ENCODE peak calls at places on chromosomes 5 and 9, in nine cellular contexts. One of them, this sample, is unnamed.

GRCh38 chr5:31726952-31727351 is 88.0 kb downstream of the PDZD2 start:
- DNase-seq in heart left ventricle: no peak
- DNase-seq in psoas muscle: no peak
- DNase-seq in sigmoid colon: no peak
- DNase-seq in PC-3: no peak
- DNase-seq in tibial artery: no peak
- DNase-seq in adrenal gland: no peak
- DNase-seq in upper lobe of right lung: no peak
- DNase-seq in AG04450: no peak
- DNase-seq in this sample: no peak

GRCh38 chr9:101626295-101626694 is 31.5 kb upstream of the PPP3R2 start:
- DNase-seq in upper lobe of right lung: no peak
- DNase-seq in sigmoid colon: no peak
- DNase-seq in tibial artery: no peak
- DNase-seq in adrenal gland: no peak
- DNase-seq in AG04450: no peak
- DNase-seq in psoas muscle: no peak
- DNase-seq in PC-3: no peak
- DNase-seq in heart left ventricle: no peak
- DNase-seq in this sample: no peak

GRCh38 chr5:78243639-78244038 is 50.9 kb downstream of the AP3B1 start:
- DNase-seq in AG04450: peak; percentile 33
- DNase-seq in PC-3: peak; percentile 27
- DNase-seq in psoas muscle: no peak
- DNase-seq in heart left ventricle: no peak
- DNase-seq in sigmoid colon: no peak
- DNase-seq in tibial artery: no peak
- DNase-seq in upper lobe of right lung: no peak
- DNase-seq in adrenal gland: no peak
- DNase-seq in this sample: no peak

GRCh38 chr5:5536871-5537270 is 114.4 kb downstream of the ICE1 start:
- DNase-seq in AG04450: no peak
- DNase-seq in sigmoid colon: no peak
- DNase-seq in PC-3: no peak
- DNase-seq in upper lobe of right lung: no peak
- DNase-seq in tibial artery: no peak
- DNase-seq in adrenal gland: no peak
- DNase-seq in heart left ventricle: no peak
- DNase-seq in psoas muscle: no peak
- DNase-seq in this sample: no peak

GRCh38 chr9:69672828-69673640 is 863 bp upstream of the APBA1 start:
- DNase-seq in upper lobe of right lung: peak; percentile 92
- DNase-seq in PC-3: peak; percentile 80
- DNase-seq in heart left ventricle: peak; percentile 83
- DNase-seq in AG04450: peak; percentile 72
- DNase-seq in sigmoid colon: peak; percentile 92
- DNase-seq in tibial artery: peak; percentile 79
- DNase-seq in adrenal gland: peak; percentile 79
- DNase-seq in psoas muscle: peak; percentile 84
- DNase-seq in this sample: peak; percentile 52

GRCh38 chr5:32780508-32780919 is 69.4 kb downstream of the NPR3 start:
- DNase-seq in upper lobe of right lung: no peak
- DNase-seq in sigmoid colon: no peak
- DNase-seq in tibial artery: no peak
- DNase-seq in heart left ventricle: no peak
- DNase-seq in PC-3: no peak
- DNase-seq in adrenal gland: no peak
- DNase-seq in AG04450: no peak
- DNase-seq in psoas muscle: no peak
- DNase-seq in this sample: no peak

GRCh38 chr9:99682378-99682777 is 139.3 kb upstream of the NR4A3 start:
- DNase-seq in sigmoid colon: no peak
- DNase-seq in upper lobe of right lung: no peak
- DNase-seq in PC-3: no peak
- DNase-seq in tibial artery: no peak
- DNase-seq in psoas muscle: no peak
- DNase-seq in AG04450: no peak
- DNase-seq in adrenal gland: no peak
- DNase-seq in heart left ventricle: no peak
- DNase-seq in this sample: no peak

GRCh38 chr9:132166599-132166998 is 4.7 kb downstream of the NTNG2 start:
- DNase-seq in adrenal gland: no peak
- DNase-seq in psoas muscle: no peak
- DNase-seq in heart left ventricle: no peak
- DNase-seq in upper lobe of right lung: no peak
- DNase-seq in PC-3: no peak
- DNase-seq in tibial artery: no peak
- DNase-seq in sigmoid colon: no peak
- DNase-seq in AG04450: no peak
- DNase-seq in this sample: no peak

GRCh38 chr5:134769206-134769605 is 10.6 kb downstream of the DDX46 start:
- DNase-seq in PC-3: peak; percentile 12
- DNase-seq in AG04450: no peak
- DNase-seq in upper lobe of right lung: no peak
- DNase-seq in tibial artery: no peak
- DNase-seq in psoas muscle: no peak
- DNase-seq in sigmoid colon: no peak
- DNase-seq in adrenal gland: no peak
- DNase-seq in heart left ventricle: no peak
- DNase-seq in this sample: no peak

GRCh38 chr5:59799668-59800374 is 93.7 kb downstream of the PDE4D start:
- DNase-seq in heart left ventricle: peak; percentile 15
- DNase-seq in tibial artery: no peak
- DNase-seq in upper lobe of right lung: no peak
- DNase-seq in AG04450: no peak
- DNase-seq in psoas muscle: no peak
- DNase-seq in sigmoid colon: no peak
- DNase-seq in PC-3: peak; percentile 72
- DNase-seq in adrenal gland: no peak
- DNase-seq in this sample: no peak

GRCh38 chr5:92749943-92750342 is 831.1 kb downstream of the NR2F1-AS1 start:
- DNase-seq in sigmoid colon: no peak
- DNase-seq in psoas muscle: no peak
- DNase-seq in upper lobe of right lung: no peak
- DNase-seq in AG04450: peak; percentile 15
- DNase-seq in heart left ventricle: no peak
- DNase-seq in tibial artery: no peak
- DNase-seq in adrenal gland: no peak
- DNase-seq in PC-3: peak; percentile 68
- DNase-seq in this sample: no peak

GRCh38 chr5:150263801-150264621 is 25.6 kb downstream of the CAMK2A start:
- DNase-seq in PC-3: peak; percentile 100
- DNase-seq in adrenal gland: peak; percentile 68
- DNase-seq in heart left ventricle: no peak
- DNase-seq in sigmoid colon: peak; percentile 75
- DNase-seq in upper lobe of right lung: no peak
- DNase-seq in tibial artery: no peak
- DNase-seq in AG04450: peak; percentile 65
- DNase-seq in psoas muscle: peak; percentile 53
- DNase-seq in this sample: no peak

DNA sequence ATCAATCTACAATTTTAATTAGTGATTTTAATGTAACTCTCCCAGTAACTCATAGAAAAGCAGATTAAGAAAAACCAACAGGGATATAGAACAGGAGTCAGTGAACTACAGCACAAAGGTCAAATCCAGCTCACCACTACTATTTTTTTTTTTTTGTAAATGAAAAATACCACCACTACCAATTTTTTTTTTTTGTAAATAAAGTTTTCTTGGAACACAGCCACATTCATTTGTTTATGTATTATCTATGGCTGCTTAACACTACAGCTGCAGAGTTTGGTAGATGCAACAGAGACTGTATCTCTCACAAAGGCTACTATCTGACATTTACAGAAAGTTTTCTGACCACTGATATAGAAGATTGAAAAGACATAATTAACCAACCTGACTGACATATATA is 11.7 kb downstream of the ZNF510 start:
- DNase-seq in sigmoid colon: no peak
- DNase-seq in tibial artery: no peak
- DNase-seq in heart left ventricle: no peak
- DNase-seq in AG04450: no peak
- DNase-seq in psoas muscle: no peak
- DNase-seq in upper lobe of right lung: no peak
- DNase-seq in PC-3: no peak
- DNase-seq in adrenal gland: no peak
- DNase-seq in this sample: no peak
- H3K9me3 ChIP-seq in sigmoid colon: no peaks in the 10 kb centered on the region
- H3K9me3 ChIP-seq in tibial artery: peaks cover 100% of the 10 kb centered on the region
- H3K9me3 ChIP-seq in heart left ventricle: peaks cover 100% of the 10 kb centered on the region
- H3K9me3 ChIP-seq in AG04450: peaks cover 43% of the 10 kb centered on the region
- H3K9me3 ChIP-seq in psoas muscle: peaks cover 96% of the 10 kb centered on the region
- H3K9me3 ChIP-seq in upper lobe of right lung: peaks cover 82% of the 10 kb centered on the region
- H3K9me3 ChIP-seq in PC-3: peaks cover 41% of the 10 kb centered on the region
- H3K9me3 ChIP-seq in adrenal gland: peaks cover 20% of the 10 kb centered on the region
- H3K9me3 ChIP-seq in this sample: peaks cover 96% of the 10 kb centered on the region

GRCh38 chr5:13814293-13814692 is 130.2 kb downstream of the DNAH5 start:
- DNase-seq in sigmoid colon: no peak
- DNase-seq in tibial artery: no peak
- DNase-seq in adrenal gland: no peak
- DNase-seq in PC-3: peak; percentile 75
- DNase-seq in AG04450: no peak
- DNase-seq in upper lobe of right lung: no peak
- DNase-seq in heart left ventricle: no peak
- DNase-seq in psoas muscle: no peak
- DNase-seq in this sample: no peak
- TF ChIP-seq CTCF in sigmoid colon: no peak
- TF ChIP-seq CTCF in tibial artery: no peak
- TF ChIP-seq CTCF in adrenal gland: no peak
- TF ChIP-seq CTCF in PC-3: peak; percentile 78
- TF ChIP-seq CTCF in AG04450: peak; percentile 34
- TF ChIP-seq CTCF in upper lobe of right lung: no peak
- TF ChIP-seq CTCF in heart left ventricle: no peak
- TF ChIP-seq CTCF in psoas muscle: no peak
- TF ChIP-seq CTCF in this sample: no peak

GRCh38 chr5:131001507-131001906 is 163.5 kb downstream of the HINT1 start:
- DNase-seq in adrenal gland: no peak
- DNase-seq in AG04450: no peak
- DNase-seq in PC-3: no peak
- DNase-seq in sigmoid colon: no peak
- DNase-seq in psoas muscle: no peak
- DNase-seq in upper lobe of right lung: no peak
- DNase-seq in heart left ventricle: no peak
- DNase-seq in tibial artery: no peak
- DNase-seq in this sample: no peak

GRCh38 chr5:130994496-130995253 is 170.4 kb downstream of the HINT1 start:
- DNase-seq in adrenal gland: no peak
- DNase-seq in psoas muscle: no peak
- DNase-seq in upper lobe of right lung: no peak
- DNase-seq in sigmoid colon: no peak
- DNase-seq in tibial artery: no peak
- DNase-seq in heart left ventricle: no peak
- DNase-seq in PC-3: no peak
- DNase-seq in AG04450: no peak
- DNase-seq in this sample: no peak

GRCh38 chr5:130995254-130995515 is 169.9 kb downstream of the HINT1 start:
- DNase-seq in sigmoid colon: no peak
- DNase-seq in AG04450: no peak
- DNase-seq in psoas muscle: no peak
- DNase-seq in PC-3: no peak
- DNase-seq in tibial artery: no peak
- DNase-seq in upper lobe of right lung: no peak
- DNase-seq in heart left ventricle: no peak
- DNase-seq in adrenal gland: no peak
- DNase-seq in this sample: no peak

GRCh38 chr5:130995851-130996250 is 169.2 kb downstream of the HINT1 start:
- DNase-seq in AG04450: no peak
- DNase-seq in PC-3: no peak
- DNase-seq in psoas muscle: no peak
- DNase-seq in heart left ventricle: no peak
- DNase-seq in adrenal gland: no peak
- DNase-seq in sigmoid colon: no peak
- DNase-seq in upper lobe of right lung: no peak
- DNase-seq in tibial artery: no peak
- DNase-seq in this sample: no peak

DNA sequence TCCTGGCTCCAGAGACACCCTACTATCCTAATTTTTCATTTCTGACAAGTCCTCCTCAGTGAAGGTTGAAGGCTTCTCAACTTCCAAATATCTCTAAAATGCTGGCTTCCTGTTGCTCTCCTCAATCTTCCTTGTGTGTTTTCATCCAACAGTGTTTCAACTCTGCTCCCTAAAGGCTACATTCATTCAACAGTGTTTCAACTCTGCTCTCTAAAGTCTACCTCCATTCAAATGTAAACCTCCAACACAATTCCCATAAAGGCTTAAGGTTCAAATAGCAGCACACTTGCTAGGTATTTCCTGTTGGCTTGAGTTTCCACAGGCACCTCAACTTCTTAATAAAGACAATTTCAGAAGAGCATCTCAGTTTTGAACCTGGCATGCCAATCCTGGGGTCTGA is 164.8 kb downstream of the HINT1 start:
- DNase-seq in tibial artery: no peak
- DNase-seq in sigmoid colon: no peak
- DNase-seq in PC-3: no peak
- DNase-seq in psoas muscle: no peak
- DNase-seq in adrenal gland: no peak
- DNase-seq in upper lobe of right lung: no peak
- DNase-seq in AG04450: no peak
- DNase-seq in heart left ventricle: no peak
- DNase-seq in this sample: no peak
- H3K9me3 ChIP-seq in tibial artery: no peaks in the 10 kb centered on the region
- H3K9me3 ChIP-seq in sigmoid colon: no peaks in the 10 kb centered on the region
- H3K9me3 ChIP-seq in PC-3: no peaks in the 10 kb centered on the region
- H3K9me3 ChIP-seq in psoas muscle: no peaks in the 10 kb centered on the region
- H3K9me3 ChIP-seq in adrenal gland: no peaks in the 10 kb centered on the region
- H3K9me3 ChIP-seq in upper lobe of right lung: no peaks in the 10 kb centered on the region
- H3K9me3 ChIP-seq in AG04450: peaks cover 7% of the 10 kb centered on the region
- H3K9me3 ChIP-seq in heart left ventricle: no peaks in the 10 kb centered on the region
- H3K9me3 ChIP-seq in this sample: no peaks in the 10 kb centered on the region

GRCh38 chr5:153781325-153781724 is 257.4 kb downstream of the FAM114A2 start:
- DNase-seq in adrenal gland: no peak
- DNase-seq in sigmoid colon: no peak
- DNase-seq in upper lobe of right lung: no peak
- DNase-seq in AG04450: no peak
- DNase-seq in PC-3: no peak
- DNase-seq in heart left ventricle: no peak
- DNase-seq in psoas muscle: no peak
- DNase-seq in tibial artery: no peak
- DNase-seq in this sample: no peak

GRCh38 chr5:153784277-153784676 is 254.4 kb downstream of the FAM114A2 start:
- DNase-seq in PC-3: no peak
- DNase-seq in upper lobe of right lung: no peak
- DNase-seq in AG04450: no peak
- DNase-seq in sigmoid colon: no peak
- DNase-seq in tibial artery: no peak
- DNase-seq in psoas muscle: no peak
- DNase-seq in heart left ventricle: no peak
- DNase-seq in adrenal gland: no peak
- DNase-seq in this sample: no peak

GRCh38 chr5:153780876-153781275 is 257.8 kb downstream of the FAM114A2 start:
- DNase-seq in PC-3: no peak
- DNase-seq in upper lobe of right lung: no peak
- DNase-seq in psoas muscle: no peak
- DNase-seq in sigmoid colon: no peak
- DNase-seq in adrenal gland: no peak
- DNase-seq in heart left ventricle: no peak
- DNase-seq in tibial artery: no peak
- DNase-seq in AG04450: no peak
- DNase-seq in this sample: no peak

GRCh38 chr5:153783278-153783677 is 255.4 kb downstream of the FAM114A2 start:
- DNase-seq in tibial artery: no peak
- DNase-seq in adrenal gland: no peak
- DNase-seq in upper lobe of right lung: no peak
- DNase-seq in PC-3: no peak
- DNase-seq in AG04450: no peak
- DNase-seq in psoas muscle: no peak
- DNase-seq in heart left ventricle: no peak
- DNase-seq in sigmoid colon: no peak
- DNase-seq in this sample: no peak

GRCh38 chr5:153782589-153783238 is 256.0 kb downstream of the FAM114A2 start:
- DNase-seq in psoas muscle: no peak
- DNase-seq in adrenal gland: no peak
- DNase-seq in heart left ventricle: no peak
- DNase-seq in PC-3: no peak
- DNase-seq in tibial artery: no peak
- DNase-seq in upper lobe of right lung: no peak
- DNase-seq in sigmoid colon: no peak
- DNase-seq in AG04450: no peak
- DNase-seq in this sample: no peak
- TF ChIP-seq CTCF in psoas muscle: no peak
- TF ChIP-seq CTCF in adrenal gland: no peak
- TF ChIP-seq CTCF in heart left ventricle: no peak
- TF ChIP-seq CTCF in PC-3: no peak
- TF ChIP-seq CTCF in tibial artery: no peak
- TF ChIP-seq CTCF in upper lobe of right lung: no peak
- TF ChIP-seq CTCF in sigmoid colon: no peak
- TF ChIP-seq CTCF in AG04450: no peak
- TF ChIP-seq CTCF in this sample: no peak

This sample was measured in CD4-positive, alpha-beta T cell.